ENCODE peak calls at places on chromosomes 4 and X, in four cellular contexts. One of them, this sample, is unnamed.

GRCh38 chr4:41143721-41144379 is 70.5 kb downstream of the APBB2 start:
- DNase-seq in HepG2: no peak
- DNase-seq in endothelial cell of umbilical vein: peak; percentile 47
- DNase-seq in A549: no peak
- DNase-seq in this sample: no peak

GRCh38 chrX:121308276-121308805 is 260.9 kb downstream of the GLUD2 start:
- DNase-seq in endothelial cell of umbilical vein: no peak
- DNase-seq in HepG2: peak; percentile 6
- DNase-seq in A549: peak; percentile 4
- DNase-seq in this sample: peak; percentile 9

GRCh38 chr4:77631276-77631675 is 25.7 kb downstream of the CXCL13 start:
- DNase-seq in HepG2: no peak
- DNase-seq in A549: no peak
- DNase-seq in endothelial cell of umbilical vein: no peak
- DNase-seq in this sample: no peak

GRCh38 chr4:18636001-18636680 is 614.6 kb upstream of the LCORL start:
- DNase-seq in A549: no peak
- DNase-seq in endothelial cell of umbilical vein: no peak
- DNase-seq in HepG2: no peak
- DNase-seq in this sample: no peak

GRCh38 chr4:86048426-86048825 is 311.4 kb downstream of the MAPK10 start:
- DNase-seq in HepG2: no peak
- DNase-seq in endothelial cell of umbilical vein: no peak
- DNase-seq in A549: no peak
- DNase-seq in this sample: no peak

GRCh38 chr4:13368262-13368661 is 115.9 kb downstream of the RAB28 start:
- DNase-seq in endothelial cell of umbilical vein: no peak
- DNase-seq in HepG2: peak; percentile 17
- DNase-seq in A549: no peak
- DNase-seq in this sample: no peak

GRCh38 chr4:89026542-89026941 is 30.4 kb downstream of the FAM13A start:
- DNase-seq in HepG2: no peak
- DNase-seq in A549: no peak
- DNase-seq in endothelial cell of umbilical vein: no peak
- DNase-seq in this sample: no peak

GRCh38 chrX:106919932-106920452 is at the start of gene CLDN2:
- DNase-seq in HepG2: peak; percentile 23
- DNase-seq in A549: no peak
- DNase-seq in endothelial cell of umbilical vein: no peak
- DNase-seq in this sample: peak; percentile 39

GRCh38 chrX:129958814-129959492 is 23.5 kb upstream of the BCORL1 start:
- DNase-seq in A549: no peak
- DNase-seq in endothelial cell of umbilical vein: no peak
- DNase-seq in HepG2: no peak
- DNase-seq in this sample: no peak
- TF ChIP-seq MAX in A549: no peak
- TF ChIP-seq MAX in endothelial cell of umbilical vein: no peak
- TF ChIP-seq MAX in HepG2: no peak
- TF ChIP-seq MAX in this sample: no peak

GRCh38 chr4:21649691-21650090 is 298.9 kb downstream of the KCNIP4 start:
- DNase-seq in A549: no peak
- DNase-seq in endothelial cell of umbilical vein: no peak
- DNase-seq in HepG2: no peak
- DNase-seq in this sample: no peak

GRCh38 chr4:21652508-21653108 is 296.0 kb downstream of the KCNIP4 start:
- DNase-seq in endothelial cell of umbilical vein: no peak
- DNase-seq in A549: no peak
- DNase-seq in HepG2: no peak
- DNase-seq in this sample: no peak

GRCh38 chr4:21656832-21657231 is 291.7 kb downstream of the KCNIP4 start:
- DNase-seq in HepG2: peak; percentile 2
- DNase-seq in endothelial cell of umbilical vein: peak; percentile 88
- DNase-seq in A549: no peak
- DNase-seq in this sample: no peak

DNA sequence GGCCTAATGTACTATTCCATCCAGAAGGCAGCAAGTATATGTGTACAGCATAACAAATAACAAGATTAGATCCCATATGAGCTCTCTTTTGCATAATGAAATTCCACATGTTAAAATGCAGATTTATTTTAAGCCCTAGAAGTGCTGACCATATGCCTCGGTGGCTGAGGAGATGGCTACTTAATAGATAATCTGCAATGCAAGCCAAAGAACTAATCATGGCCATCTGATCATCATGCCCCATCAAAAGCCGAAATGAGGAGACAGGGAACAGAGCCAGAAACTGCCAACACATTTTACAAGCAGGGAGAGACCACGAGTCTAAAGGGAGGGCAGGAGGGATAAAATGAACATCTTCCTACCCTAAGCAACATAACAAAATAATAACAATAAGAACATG is 293.5 kb downstream of the KCNIP4 start:
- DNase-seq in HepG2: no peak
- DNase-seq in A549: no peak
- DNase-seq in endothelial cell of umbilical vein: no peak
- DNase-seq in this sample: no peak
- TF ChIP-seq MAX in HepG2: no peak
- TF ChIP-seq MAX in A549: no peak
- TF ChIP-seq MAX in endothelial cell of umbilical vein: no peak
- TF ChIP-seq MAX in this sample: no peak

DNA sequence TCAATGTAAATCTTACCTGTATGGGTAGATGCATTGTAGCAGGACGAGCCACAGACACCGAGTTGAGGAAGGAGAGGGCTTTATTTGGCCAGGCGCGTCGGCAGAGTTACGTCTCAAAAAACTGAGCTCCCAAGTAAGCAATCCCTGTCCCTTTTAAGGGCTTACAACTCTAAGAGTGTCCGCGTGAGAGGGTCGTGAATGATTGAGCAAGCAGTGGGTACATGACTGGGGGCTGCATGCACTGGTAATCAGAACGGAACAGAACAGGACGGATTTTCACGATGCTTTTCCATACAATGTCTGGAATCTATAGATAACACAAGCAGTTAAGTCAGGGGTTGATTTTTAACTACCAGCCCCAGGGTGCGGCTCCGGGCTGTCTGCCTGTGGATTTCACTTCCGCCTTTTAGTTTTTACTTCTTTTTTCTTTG is 524.9 kb upstream of the HTR2C start:
- DNase-seq in HepG2: no peak
- DNase-seq in endothelial cell of umbilical vein: no peak
- DNase-seq in A549: no peak
- DNase-seq in this sample: no peak
- TF ChIP-seq MAX in HepG2: no peak
- TF ChIP-seq MAX in endothelial cell of umbilical vein: no peak
- TF ChIP-seq MAX in A549: no peak
- TF ChIP-seq MAX in this sample: no peak

GRCh38 chr4:173012608-173013007 is 156.0 kb upstream of the GALNT7 start:
- DNase-seq in endothelial cell of umbilical vein: no peak
- DNase-seq in A549: no peak
- DNase-seq in HepG2: no peak
- DNase-seq in this sample: no peak

GRCh38 chr4:173013232-173013932 is 155.2 kb upstream of the GALNT7 start:
- DNase-seq in HepG2: peak; percentile 21
- DNase-seq in endothelial cell of umbilical vein: peak; percentile 68
- DNase-seq in A549: peak; percentile 42
- DNase-seq in this sample: peak; percentile 66

GRCh38 chr4:173014836-173015235 is 153.8 kb upstream of the GALNT7 start:
- DNase-seq in HepG2: no peak
- DNase-seq in endothelial cell of umbilical vein: no peak
- DNase-seq in A549: no peak
- DNase-seq in this sample: no peak

GRCh38 chr4:173017802-173018201 is 150.8 kb upstream of the GALNT7 start:
- DNase-seq in HepG2: no peak
- DNase-seq in endothelial cell of umbilical vein: no peak
- DNase-seq in A549: no peak
- DNase-seq in this sample: no peak

DNA sequence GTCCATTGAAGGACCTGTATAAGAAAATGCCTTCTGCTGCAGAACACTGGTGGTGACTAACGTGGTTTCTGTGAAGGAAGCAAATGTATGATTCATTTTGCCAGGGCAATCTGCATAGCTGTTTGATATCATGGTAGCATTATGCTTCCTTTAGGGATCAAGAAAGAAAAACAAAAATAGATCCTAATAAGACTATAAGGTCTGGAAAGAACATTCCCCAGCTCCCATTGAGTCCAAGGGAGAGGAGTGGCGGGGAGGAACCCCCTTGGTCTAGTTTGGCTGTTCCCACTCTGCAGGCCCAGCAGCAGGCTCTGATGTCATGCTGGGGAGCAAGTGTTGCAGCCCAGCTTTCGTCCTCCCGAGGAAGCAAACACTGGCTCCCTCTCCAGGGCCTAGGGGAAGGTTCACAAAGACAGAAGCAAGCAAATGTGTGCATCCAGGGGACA is 154.5 kb upstream of the GALNT7 start:
- DNase-seq in HepG2: no peak
- DNase-seq in A549: peak; percentile 50
- DNase-seq in endothelial cell of umbilical vein: peak; percentile 85
- DNase-seq in this sample: peak; percentile 77
- TF ChIP-seq MAX in HepG2: no peak
- TF ChIP-seq MAX in A549: no peak
- TF ChIP-seq MAX in endothelial cell of umbilical vein: no peak
- TF ChIP-seq MAX in this sample: no peak

GRCh38 chr4:55907469-55907868 is 41.3 kb upstream of the CEP135 start:
- DNase-seq in HepG2: no peak
- DNase-seq in endothelial cell of umbilical vein: no peak
- DNase-seq in A549: no peak
- DNase-seq in this sample: no peak
- TF ChIP-seq MAX in HepG2: no peak
- TF ChIP-seq MAX in endothelial cell of umbilical vein: no peak
- TF ChIP-seq MAX in A549: no peak
- TF ChIP-seq MAX in this sample: no peak